ENCODE peak calls at places on chromosome 14, in nine cellular contexts. W is heart left ventricle; Q is tibial nerve; D is NB4; T is epithelial cell of proximal tubule; O is fibroblast of mammary gland; P is astrocyte of the cerebellum; L is CD8-positive, alpha-beta T cell; V is MCF 10A. Z is an unnamed sample.

GRCh38 chr14:30874120-30874998 is at the start of gene COCH:
- DNase-seq in Q (no peak), L (peak; percentile 57), D (peak; percentile 92), V (no peak), W (peak; percentile 29), O (no peak), P (no peak), T (no peak), Z (no peak)

GRCh38 chr14:77457522-77458248 is at the start of the genes AHSA1 and VIPAS39:
- DNase-seq in W (peak; percentile 97), V (peak; percentile 99), D (peak; percentile 99), L (peak; percentile 93), Q (peak; percentile 94), P (peak; percentile 99), T (peak; percentile 98), O (peak; percentile 99), Z (peak; percentile 95)

GRCh38 chr14:24147761-24148428 is 597 bp downstream of the RNF31 start:
- DNase-seq in P (no peak), W (no peak), Q (no peak), L (no peak), D (peak; percentile 18), O (no peak), V (no peak), T (no peak), Z (no peak)

GRCh38 chr14:75831455-75831854 is 150.3 kb downstream of the TGFB3 start:
- DNase-seq in L (peak; percentile 76), T (no peak), O (peak; percentile 95), V (peak; percentile 73), D (peak; percentile 57), P (peak; percentile 83), Q (peak; percentile 61), W (peak; percentile 74), Z (peak; percentile 53)

GRCh38 chr14:101362529-101363260 is 198.6 kb upstream of the DIO3 start:
- DNase-seq in P (no peak), O (no peak), T (no peak), V (no peak), L (peak; percentile 21), Q (no peak), W (no peak), D (no peak), Z (no peak)

GRCh38 chr14:54440454-54440853 is 720 bp downstream of the CNIH1 start:
- DNase-seq in L (no peak), P (no peak), D (no peak), O (peak; percentile 15), V (peak; percentile 14), Q (no peak), W (no peak), T (no peak), Z (no peak)

GRCh38 chr14:75249251-75249957 is 29.2 kb upstream of the FOS start:
- DNase-seq in O (no peak), T (no peak), L (peak; percentile 81), D (no peak), P (no peak), V (peak; percentile 64), W (no peak), Q (no peak), Z (no peak)

GRCh38 chr14:104974146-104974541 is 4.0 kb downstream of the AHNAK2 start:
- DNase-seq in L (no peak), P (no peak), D (no peak), O (no peak), V (no peak), T (no peak), Q (no peak), W (no peak), Z (no peak)

GRCh38 chr14:58882577-58883018 is 244.8 kb downstream of the DACT1 start:
- DNase-seq in D (peak; percentile 37), O (peak; percentile 79), Q (peak; percentile 35), V (peak; percentile 24), L (no peak), W (no peak), P (peak; percentile 62), T (no peak), Z (peak; percentile 73)

GRCh38 chr14:75379930-75380270 is 47.9 kb upstream of the JDP2 start:
- DNase-seq in V (no peak), T (no peak), D (no peak), Q (no peak), L (no peak), W (no peak), P (no peak), O (no peak), Z (no peak)

GRCh38 chr14:71529855-71530254 is 402.4 kb upstream of the RGS6 start:
- DNase-seq in O (peak; percentile 93), L (no peak), T (no peak), V (no peak), D (no peak), W (peak; percentile 33), Q (peak; percentile 28), P (peak; percentile 81), Z (no peak)

GRCh38 chr14:99753225-99754140 is 39.7 kb upstream of the EML1 start:
- DNase-seq in W (no peak), V (no peak), O (no peak), D (no peak), P (no peak), Q (no peak), T (no peak), L (no peak), Z (no peak)

GRCh38 chr14:104293851-104294627 is 155.7 kb downstream of the KIF26A start:
- DNase-seq in W (peak; percentile 15), D (no peak), P (no peak), Q (no peak), V (peak; percentile 8), T (no peak), L (no peak), O (no peak), Z (no peak)

GRCh38 chr14:103206023-103206481 is 82.8 kb downstream of the TNFAIP2 start:
- DNase-seq in Q (no peak), T (no peak), D (no peak), L (no peak), O (peak; percentile 8), P (no peak), W (no peak), V (no peak), Z (no peak)

GRCh38 chr14:92456215-92457017 is 57.2 kb upstream of the RIN3 start:
- DNase-seq in L (no peak), T (no peak), V (peak; percentile 63), O (peak; percentile 78), Q (peak; percentile 58), P (peak; percentile 42), W (peak; percentile 66), D (peak; percentile 76), Z (peak; percentile 54)

GRCh38 chr14:102544745-102545460 is 35.3 kb upstream of the ANKRD9 start:
- DNase-seq in P (no peak), W (no peak), L (no peak), V (peak; percentile 61), T (no peak), D (no peak), Q (no peak), O (no peak), Z (no peak)

GRCh38 chr14:61103541-61104339 is 122.7 kb downstream of the SLC38A6 start:
- DNase-seq in D (peak; percentile 83), Q (peak; percentile 49), L (no peak), T (peak; percentile 78), V (peak; percentile 91), P (peak; percentile 94), W (peak; percentile 71), O (peak; percentile 98), Z (peak; percentile 89)

GRCh38 chr14:55323910-55324309 is 52.7 kb downstream of the FBXO34 start:
- DNase-seq in O (no peak), V (no peak), P (no peak), T (no peak), L (no peak), D (no peak), W (no peak), Q (no peak), Z (no peak)

GRCh38 chr14:100684154-100684553 is 42.5 kb upstream of the DLK1 start:
- DNase-seq in V (no peak), D (peak; percentile 54), O (no peak), P (no peak), T (no peak), L (no peak), Q (no peak), W (no peak), Z (no peak)

GRCh38 chr14:106802413-106803364 is 1276.3 kb downstream of the TMEM121 start:
- DNase-seq in W (no peak), Q (no peak), V (no peak), O (no peak), P (no peak), D (peak; percentile 15), T (no peak), L (no peak), Z (no peak)
- TF ChIP-seq CTCF in W (no peak), Q (no peak), V (no peak), O (no peak), P (no peak), D (peak; percentile 24), T (peak; percentile 36), L (peak; percentile 15), Z (no peak)

GRCh38 chr14:94538070-94538740 is 23.0 kb upstream of the SERPINA4 start:
- DNase-seq in T (no peak), O (no peak), W (no peak), V (no peak), P (no peak), D (no peak), Q (no peak), L (no peak), Z (no peak)

GRCh38 chr14:94542111-94542810 is 19.0 kb upstream of the SERPINA4 start:
- DNase-seq in O (peak; percentile 53), L (no peak), V (peak; percentile 57), Q (no peak), P (no peak), T (no peak), D (no peak), W (no peak), Z (no peak)

GRCh38 chr14:94539181-94539580 is 22.1 kb upstream of the SERPINA4 start:
- DNase-seq in V (no peak), P (no peak), T (no peak), W (no peak), Q (no peak), O (no peak), L (no peak), D (no peak), Z (no peak)

GRCh38 chr14:94541234-94541975 is 19.8 kb upstream of the SERPINA4 start:
- DNase-seq in O (no peak), D (no peak), P (no peak), Q (no peak), W (no peak), T (no peak), L (no peak), V (no peak), Z (no peak)

GRCh38 chr14:94540031-94540794 is 21.0 kb upstream of the SERPINA4 start:
- DNase-seq in P (no peak), V (no peak), W (no peak), Q (no peak), L (no peak), O (peak; percentile 25), D (no peak), T (no peak), Z (no peak)
- TF ChIP-seq CTCF in P (peak; percentile 22), V (no peak), W (no peak), Q (no peak), L (no peak), O (no peak), D (no peak), T (peak; percentile 23), Z (peak; percentile 7)

GRCh38 chr14:35963209-35963608 is 137.1 kb downstream of the BRMS1L start:
- DNase-seq in O (peak; percentile 16), L (no peak), W (no peak), Q (no peak), V (peak; percentile 32), P (no peak), D (peak; percentile 11), T (no peak), Z (no peak)
- TF ChIP-seq CTCF in O (peak; percentile 28), L (no peak), W (no peak), Q (no peak), V (peak; percentile 21), P (peak; percentile 21), D (peak; percentile 25), T (peak; percentile 69), Z (peak; percentile 10)

GRCh38 chr14:32998433-32998832 is 59.8 kb downstream of the NPAS3 start:
- DNase-seq in W (no peak), O (peak; percentile 45), L (no peak), P (no peak), V (peak; percentile 35), Q (no peak), T (peak; percentile 1), D (no peak), Z (no peak)
- TF ChIP-seq CTCF in W (peak; percentile 38), O (peak; percentile 74), L (no peak), P (peak; percentile 62), V (peak; percentile 38), Q (no peak), T (peak; percentile 74), D (no peak), Z (peak; percentile 64)